ENCODE peak calls at places on chromosomes 11 and 22, in ten cellular contexts. L is upper lobe of left lung; Q is pancreas; Z is thoracic aorta; R is left cardiac atrium; J is activated T-cell treated with anti-CD3 and anti-CD28 coated beads, Interleukin-2, amount 50 U/mL, for 72 hours; S is activated naive CD4-positive, alpha-beta T cell treated with anti-CD3 and anti-CD28 coated beads, Interleukin-2, amount 50 U/mL, for 72 hours; C is heart right ventricle; V is Panc1; T is stimulated activated naive CD8-positive, alpha-beta T cell treated with anti-CD3 and anti-CD28 coated beads, Interleukin-15, Interleukin-2, amounts not matched to agents 100 U/mL and 50 U/mL, for 24 hours. H is an unnamed sample.

GRCh38 chr11:27973851-27974536 is 134.0 kb downstream of the KIF18A start:
- ATAC-seq in L (peak; percentile 29), Q (no peak), Z (no peak), R (no peak), J (no peak), S (no peak), C (no peak), V (no peak), T (no peak), H (no peak)

GRCh38 chr22:20524004-20524481 is 16.6 kb downstream of the MED15 start:
- ATAC-seq in L (no peak), Q (peak; percentile 79), Z (no peak), R (peak; percentile 36), J (peak; percentile 73), S (peak; percentile 75), C (no peak), V (no peak), T (peak; percentile 59), H (no peak)

GRCh38 chr11:74390697-74391096 is 7.5 kb downstream of the PGM2L1 start:
- ATAC-seq in L (no peak), Q (no peak), Z (no peak), R (no peak), J (peak; percentile 90), S (peak; percentile 90), C (no peak), V (no peak), T (peak; percentile 68), H (no peak)

GRCh38 chr22:23684561-23685031 is 6.2 kb upstream of the RGL4 start:
- ATAC-seq in L (peak; percentile 68), Q (no peak), Z (no peak), R (peak; percentile 81), J (no peak), S (no peak), C (no peak), V (no peak), T (no peak), H (no peak)

GRCh38 chr11:94224078-94224477 is 80.3 kb upstream of the IZUMO1R start:
- ATAC-seq in L (no peak), Q (no peak), Z (no peak), R (no peak), J (no peak), S (no peak), C (no peak), V (no peak), T (no peak), H (no peak)

GRCh38 chr22:45783021-45783420 is 111.4 kb downstream of the ATXN10 start:
- ATAC-seq in L (no peak), Q (no peak), Z (no peak), R (no peak), J (no peak), S (no peak), C (no peak), V (no peak), T (no peak), H (no peak)

GRCh38 chr11:17813391-17814059 is 78.9 kb downstream of the KCNC1 start:
- ATAC-seq in L (no peak), Q (peak; percentile 87), Z (no peak), R (peak; percentile 58), J (no peak), S (no peak), C (no peak), V (peak; percentile 56), T (no peak), H (no peak)

GRCh38 chr11:35714882-35715612 is 52.5 kb downstream of the TRIM44 start:
- ATAC-seq in L (no peak), Q (no peak), Z (no peak), R (no peak), J (peak; percentile 96), S (peak; percentile 94), C (no peak), V (no peak), T (peak; percentile 46), H (no peak)

GRCh38 chr11:123253909-123254308 is 58.9 kb upstream of the CLMP start:
- ATAC-seq in L (no peak), Q (no peak), Z (no peak), R (no peak), J (no peak), S (no peak), C (no peak), V (no peak), T (no peak), H (no peak)

GRCh38 chr11:118691926-118692830 is 12.7 kb upstream of the TREH start:
- ATAC-seq in L (no peak), Q (no peak), Z (no peak), R (no peak), J (peak; percentile 51), S (peak; percentile 55), C (no peak), V (no peak), T (peak; percentile 59), H (peak; percentile 54)

GRCh38 chr11:14539867-14540475 is 19.8 kb upstream of the PSMA1 start:
- ATAC-seq in L (no peak), Q (no peak), Z (no peak), R (peak; percentile 47), J (no peak), S (no peak), C (peak; percentile 44), V (peak; percentile 72), T (peak; percentile 68), H (no peak)

GRCh38 chr11:117823294-117823940 is 1.1 kb downstream of the FXYD2 start:
- ATAC-seq in L (peak; percentile 30), Q (peak; percentile 8), Z (no peak), R (peak; percentile 2), J (peak; percentile 59), S (peak; percentile 42), C (peak; percentile 1), V (peak; percentile 53), T (peak; percentile 62), H (no peak)

GRCh38 chr11:119266063-119266462 is 50.9 kb downstream of the MCAM start:
- ATAC-seq in L (no peak), Q (no peak), Z (no peak), R (no peak), J (no peak), S (no peak), C (no peak), V (no peak), T (no peak), H (no peak)

GRCh38 chr11:70536051-70536877 is 137.9 kb downstream of the CTTN start:
- ATAC-seq in L (peak; percentile 3), Q (no peak), Z (no peak), R (no peak), J (no peak), S (no peak), C (no peak), V (no peak), T (no peak), H (no peak)

GRCh38 chr11:122180435-122180834 is 64.4 kb upstream of the BLID start:
- ATAC-seq in L (peak; percentile 62), Q (no peak), Z (peak; percentile 91), R (peak; percentile 86), J (no peak), S (no peak), C (peak; percentile 58), V (peak; percentile 95), T (no peak), H (no peak)

GRCh38 chr11:18798941-18799469 is 7.4 kb upstream of the PTPN5 start:
- ATAC-seq in L (no peak), Q (no peak), Z (no peak), R (no peak), J (peak; percentile 91), S (peak; percentile 98), C (no peak), V (no peak), T (no peak), H (peak; percentile 83)

GRCh38 chr11:115147243-115147807 is 356.9 kb downstream of the CADM1 start:
- ATAC-seq in L (no peak), Q (no peak), Z (no peak), R (no peak), J (no peak), S (no peak), C (no peak), V (no peak), T (no peak), H (no peak)

H was measured in esophagus mucosa.